ENCODE peak calls at places on chromosomes 3 and 15, in nine cellular contexts. One of them, this sample, is unnamed. For H3K27me3 and H3K4me1, the result is how much of the 10 kb centered on the place peaks cover.

GRCh38 chr3:171811059-171811912 is 1.0 kb upstream of the PLD1 start:
- DNase-seq in endodermal cell: no peak
- DNase-seq in IMR-90: peak
- DNase-seq in cardiac muscle cell: peak
- DNase-seq in heart right ventricle: peak
- DNase-seq in body of pancreas: no peak
- DNase-seq in psoas muscle: no peak
- DNase-seq in foreskin keratinocyte: peak
- DNase-seq in fibroblast of lung: peak
- DNase-seq in this sample: no peak

GRCh38 chr3:52093751-52094525 is 37.6 kb upstream of the DUSP7 start:
- DNase-seq in endodermal cell: no peak
- DNase-seq in IMR-90: peak
- DNase-seq in cardiac muscle cell: peak
- DNase-seq in heart right ventricle: no peak
- DNase-seq in body of pancreas: no peak
- DNase-seq in psoas muscle: peak
- DNase-seq in foreskin keratinocyte: no peak
- DNase-seq in fibroblast of lung: peak
- DNase-seq in this sample: no peak

GRCh38 chr3:182241777-182242556 is 530.2 kb downstream of the SOX2 start:
- DNase-seq in endodermal cell: no peak
- DNase-seq in IMR-90: no peak
- DNase-seq in cardiac muscle cell: peak
- DNase-seq in heart right ventricle: peak
- DNase-seq in body of pancreas: peak
- DNase-seq in psoas muscle: peak
- DNase-seq in foreskin keratinocyte: no peak
- DNase-seq in fibroblast of lung: peak
- DNase-seq in this sample: no peak

GRCh38 chr15:89217031-89217430 is 4.3 kb downstream of the RLBP1 start:
- DNase-seq in endodermal cell: no peak
- DNase-seq in IMR-90: no peak
- DNase-seq in cardiac muscle cell: no peak
- DNase-seq in heart right ventricle: no peak
- DNase-seq in body of pancreas: no peak
- DNase-seq in psoas muscle: no peak
- DNase-seq in foreskin keratinocyte: no peak
- DNase-seq in fibroblast of lung: no peak
- DNase-seq in this sample: no peak

GRCh38 chr3:134446800-134447199 is 39.0 kb downstream of the ANAPC13 start:
- DNase-seq in endodermal cell: peak
- DNase-seq in IMR-90: peak
- DNase-seq in cardiac muscle cell: peak
- DNase-seq in heart right ventricle: no peak
- DNase-seq in body of pancreas: no peak
- DNase-seq in psoas muscle: no peak
- DNase-seq in foreskin keratinocyte: no peak
- DNase-seq in fibroblast of lung: no peak
- DNase-seq in this sample: no peak

GRCh38 chr3:16311960-16312451 is 47.0 kb downstream of the OXNAD1 start:
- DNase-seq in endodermal cell: no peak
- DNase-seq in IMR-90: no peak
- DNase-seq in cardiac muscle cell: peak
- DNase-seq in heart right ventricle: peak
- DNase-seq in body of pancreas: no peak
- DNase-seq in psoas muscle: peak
- DNase-seq in foreskin keratinocyte: no peak
- DNase-seq in fibroblast of lung: no peak
- DNase-seq in this sample: no peak

GRCh38 chr15:71916834-71917233 is 106.5 kb downstream of the NR2E3 start:
- DNase-seq in endodermal cell: no peak
- DNase-seq in IMR-90: no peak
- DNase-seq in cardiac muscle cell: no peak
- DNase-seq in heart right ventricle: no peak
- DNase-seq in body of pancreas: no peak
- DNase-seq in psoas muscle: no peak
- DNase-seq in foreskin keratinocyte: no peak
- DNase-seq in fibroblast of lung: no peak
- DNase-seq in this sample: no peak

GRCh38 chr3:177973241-177973840 is 562.9 kb upstream of the KCNMB2 start:
- DNase-seq in endodermal cell: no peak
- DNase-seq in IMR-90: peak
- DNase-seq in cardiac muscle cell: no peak
- DNase-seq in heart right ventricle: no peak
- DNase-seq in body of pancreas: no peak
- DNase-seq in psoas muscle: no peak
- DNase-seq in foreskin keratinocyte: peak
- DNase-seq in fibroblast of lung: peak
- DNase-seq in this sample: no peak

GRCh38 chr3:4426782-4427344 is 40.2 kb downstream of the SUMF1 start:
- DNase-seq in endodermal cell: no peak
- DNase-seq in IMR-90: peak
- DNase-seq in cardiac muscle cell: peak
- DNase-seq in heart right ventricle: peak
- DNase-seq in body of pancreas: no peak
- DNase-seq in psoas muscle: no peak
- DNase-seq in foreskin keratinocyte: peak
- DNase-seq in fibroblast of lung: peak
- DNase-seq in this sample: no peak

GRCh38 chr3:107064445-107065060 is 312.7 kb upstream of the CCDC54 start:
- DNase-seq in endodermal cell: peak
- DNase-seq in IMR-90: peak
- DNase-seq in cardiac muscle cell: peak
- DNase-seq in heart right ventricle: peak
- DNase-seq in body of pancreas: peak
- DNase-seq in psoas muscle: no peak
- DNase-seq in foreskin keratinocyte: peak
- DNase-seq in fibroblast of lung: peak
- DNase-seq in this sample: peak

DNA sequence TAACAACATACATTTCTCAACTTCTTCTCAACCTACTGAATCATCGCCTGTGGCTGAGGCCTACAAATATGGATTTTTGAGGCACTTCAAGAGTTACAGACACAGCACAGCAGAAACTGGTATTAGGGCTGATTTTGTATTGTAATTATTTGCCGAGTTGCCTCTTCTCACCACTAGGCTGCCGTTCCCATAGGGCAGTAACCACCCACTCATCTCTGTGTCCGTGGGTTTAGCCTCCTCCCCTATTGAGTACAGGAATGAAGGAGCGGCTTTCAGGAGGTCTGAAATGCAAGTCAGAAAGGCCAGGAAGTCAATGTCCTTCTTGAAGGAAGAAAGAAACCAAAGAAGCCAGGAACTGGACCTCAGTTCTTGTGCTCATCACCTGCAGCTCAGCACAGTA is 220.8 kb downstream of the MTHFS start:
- DNase-seq in endodermal cell: no peak
- DNase-seq in IMR-90: no peak
- DNase-seq in cardiac muscle cell: no peak
- DNase-seq in heart right ventricle: no peak
- DNase-seq in body of pancreas: no peak
- DNase-seq in psoas muscle: no peak
- DNase-seq in foreskin keratinocyte: no peak
- DNase-seq in fibroblast of lung: no peak
- DNase-seq in this sample: no peak
- TF ChIP-seq CTCF in endodermal cell: peak
- TF ChIP-seq CTCF in IMR-90: no peak
- TF ChIP-seq CTCF in cardiac muscle cell: no peak
- TF ChIP-seq CTCF in heart right ventricle: no peak
- TF ChIP-seq CTCF in body of pancreas: no peak
- TF ChIP-seq CTCF in psoas muscle: no peak
- TF ChIP-seq CTCF in foreskin keratinocyte: no peak
- TF ChIP-seq CTCF in fibroblast of lung: no peak
- TF ChIP-seq CTCF in this sample: no peak

GRCh38 chr3:127067116-127067910 is 84.4 kb downstream of the PLXNA1 start:
- DNase-seq in endodermal cell: no peak
- DNase-seq in IMR-90: no peak
- DNase-seq in cardiac muscle cell: no peak
- DNase-seq in heart right ventricle: no peak
- DNase-seq in body of pancreas: peak
- DNase-seq in psoas muscle: no peak
- DNase-seq in foreskin keratinocyte: no peak
- DNase-seq in fibroblast of lung: no peak
- DNase-seq in this sample: no peak

GRCh38 chr3:127065561-127066270 is 82.8 kb downstream of the PLXNA1 start:
- DNase-seq in endodermal cell: no peak
- DNase-seq in IMR-90: no peak
- DNase-seq in cardiac muscle cell: peak
- DNase-seq in heart right ventricle: no peak
- DNase-seq in body of pancreas: peak
- DNase-seq in psoas muscle: peak
- DNase-seq in foreskin keratinocyte: no peak
- DNase-seq in fibroblast of lung: peak
- DNase-seq in this sample: no peak

GRCh38 chr3:127065138-127065427 is 82.2 kb downstream of the PLXNA1 start:
- DNase-seq in endodermal cell: no peak
- DNase-seq in IMR-90: no peak
- DNase-seq in cardiac muscle cell: no peak
- DNase-seq in heart right ventricle: no peak
- DNase-seq in body of pancreas: no peak
- DNase-seq in psoas muscle: no peak
- DNase-seq in foreskin keratinocyte: no peak
- DNase-seq in fibroblast of lung: no peak
- DNase-seq in this sample: no peak

GRCh38 chr3:127068111-127068810 is 85.3 kb downstream of the PLXNA1 start:
- DNase-seq in endodermal cell: no peak
- DNase-seq in IMR-90: no peak
- DNase-seq in cardiac muscle cell: no peak
- DNase-seq in heart right ventricle: no peak
- DNase-seq in body of pancreas: peak
- DNase-seq in psoas muscle: peak
- DNase-seq in foreskin keratinocyte: no peak
- DNase-seq in fibroblast of lung: no peak
- DNase-seq in this sample: no peak

GRCh38 chr3:127066635-127067034 is 83.7 kb downstream of the PLXNA1 start:
- DNase-seq in endodermal cell: no peak
- DNase-seq in IMR-90: no peak
- DNase-seq in cardiac muscle cell: no peak
- DNase-seq in heart right ventricle: no peak
- DNase-seq in body of pancreas: no peak
- DNase-seq in psoas muscle: no peak
- DNase-seq in foreskin keratinocyte: no peak
- DNase-seq in fibroblast of lung: no peak
- DNase-seq in this sample: no peak
- H3K27me3 ChIP-seq in endodermal cell: under half
- H3K27me3 ChIP-seq in IMR-90: under half
- H3K27me3 ChIP-seq in cardiac muscle cell: under half
- H3K27me3 ChIP-seq in heart right ventricle: under half
- H3K27me3 ChIP-seq in body of pancreas: under half
- H3K27me3 ChIP-seq in psoas muscle: under half
- H3K27me3 ChIP-seq in foreskin keratinocyte: under half
- H3K27me3 ChIP-seq in fibroblast of lung: under half
- H3K27me3 ChIP-seq in this sample: under half

DNA sequence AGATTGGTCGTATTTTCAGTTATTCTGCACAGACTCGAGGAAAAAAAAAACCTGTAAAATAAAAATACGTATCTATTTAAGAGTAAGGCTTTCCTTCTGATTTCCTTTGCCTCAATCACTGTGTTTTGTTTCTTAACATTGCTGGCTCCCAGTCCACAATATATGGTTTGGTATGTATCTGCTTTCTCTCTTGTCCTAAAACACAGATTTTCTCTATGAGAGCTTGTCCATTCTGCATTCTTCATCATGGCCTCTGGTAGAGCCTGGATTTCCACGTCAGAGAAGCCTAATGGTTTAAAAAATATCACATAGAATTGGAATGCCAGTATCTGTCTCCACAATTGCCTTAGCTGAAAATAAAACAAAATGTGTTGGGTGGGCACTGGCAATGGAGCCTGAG is 1.8 kb downstream of the CD200 start:
- DNase-seq in endodermal cell: no peak
- DNase-seq in IMR-90: no peak
- DNase-seq in cardiac muscle cell: peak
- DNase-seq in heart right ventricle: no peak
- DNase-seq in body of pancreas: no peak
- DNase-seq in psoas muscle: no peak
- DNase-seq in foreskin keratinocyte: no peak
- DNase-seq in fibroblast of lung: no peak
- DNase-seq in this sample: no peak
- H3K4me1 ChIP-seq in endodermal cell: under half
- H3K4me1 ChIP-seq in IMR-90: under half
- H3K4me1 ChIP-seq in cardiac muscle cell: under half
- H3K4me1 ChIP-seq in heart right ventricle: under half
- H3K4me1 ChIP-seq in body of pancreas: under half
- H3K4me1 ChIP-seq in psoas muscle: under half
- H3K4me1 ChIP-seq in foreskin keratinocyte: under half
- H3K4me1 ChIP-seq in fibroblast of lung: under half
- H3K4me1 ChIP-seq in this sample: under half

DNA sequence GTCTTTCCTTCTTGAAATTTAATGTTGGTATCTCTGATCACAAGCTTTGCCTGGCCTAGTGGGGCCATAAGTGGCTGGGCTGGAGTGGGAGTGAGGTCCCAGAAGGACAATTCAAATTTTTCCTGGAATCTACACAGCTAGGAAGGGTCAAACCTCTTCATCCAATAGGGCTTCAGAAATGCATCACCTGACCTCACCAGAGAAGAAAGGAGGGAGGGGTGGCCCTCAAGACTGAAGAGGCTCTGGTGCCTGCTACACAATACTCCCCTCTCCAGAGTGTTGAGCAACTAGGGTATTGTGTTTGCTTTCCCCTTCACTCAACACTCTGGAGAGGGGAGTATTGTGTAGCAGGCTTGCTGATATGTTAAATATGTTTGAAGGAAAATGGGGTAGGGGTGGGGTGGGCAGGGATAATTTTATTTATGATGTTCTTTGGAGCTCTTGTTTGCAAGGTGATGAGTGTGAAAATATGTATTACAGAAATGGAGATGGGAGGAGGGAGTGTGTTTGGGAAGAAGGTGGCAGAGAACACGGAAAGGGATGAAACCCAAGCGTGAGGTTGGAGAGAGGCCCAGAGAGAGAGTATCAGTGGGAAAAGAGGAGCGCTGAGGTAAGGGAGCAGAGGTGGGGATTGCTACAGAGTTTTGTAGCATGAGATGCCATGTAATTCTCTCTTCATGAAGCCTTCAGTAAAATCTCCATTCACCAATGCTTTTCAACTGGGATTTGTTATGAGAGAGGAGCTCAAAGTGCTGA is 5.7 kb upstream of the KLHL24 start:
- DNase-seq in endodermal cell: no peak
- DNase-seq in IMR-90: no peak
- DNase-seq in cardiac muscle cell: peak
- DNase-seq in heart right ventricle: no peak
- DNase-seq in body of pancreas: no peak
- DNase-seq in psoas muscle: no peak
- DNase-seq in foreskin keratinocyte: no peak
- DNase-seq in fibroblast of lung: no peak
- DNase-seq in this sample: no peak
- TF ChIP-seq CTCF in endodermal cell: no peak
- TF ChIP-seq CTCF in IMR-90: no peak
- TF ChIP-seq CTCF in cardiac muscle cell: no peak
- TF ChIP-seq CTCF in heart right ventricle: no peak
- TF ChIP-seq CTCF in body of pancreas: no peak
- TF ChIP-seq CTCF in psoas muscle: no peak
- TF ChIP-seq CTCF in foreskin keratinocyte: no peak
- TF ChIP-seq CTCF in fibroblast of lung: no peak
- TF ChIP-seq CTCF in this sample: no peak